ENCODE peak calls at places on chromosome 10, in six cellular contexts. One of them, this sample, is unnamed.

GRCh38 chr10:70728328-70728727 is 56.0 kb downstream of the ADAMTS14 start:
- DNase-seq in heart right ventricle: no peak
- DNase-seq in mesothelial cell of epicardium: no peak
- DNase-seq in GM12865: no peak
- DNase-seq in fibroblast of pulmonary artery: no peak
- DNase-seq in AG04449: no peak
- DNase-seq in this sample: no peak

GRCh38 chr10:84683550-84683949 is 355.2 kb downstream of the CCSER2 start:
- DNase-seq in heart right ventricle: no peak
- DNase-seq in fibroblast of pulmonary artery: no peak
- DNase-seq in mesothelial cell of epicardium: no peak
- DNase-seq in AG04449: no peak
- DNase-seq in GM12865: no peak
- DNase-seq in this sample: no peak

GRCh38 chr10:54063514-54063913 is 737.5 kb downstream of the PCDH15 start:
- DNase-seq in AG04449: no peak
- DNase-seq in mesothelial cell of epicardium: no peak
- DNase-seq in GM12865: no peak
- DNase-seq in fibroblast of pulmonary artery: no peak
- DNase-seq in heart right ventricle: no peak
- DNase-seq in this sample: no peak

GRCh38 chr10:2619472-2619871 is 447.9 kb upstream of the PFKP start:
- DNase-seq in GM12865: peak; percentile 9
- DNase-seq in mesothelial cell of epicardium: no peak
- DNase-seq in AG04449: no peak
- DNase-seq in heart right ventricle: no peak
- DNase-seq in fibroblast of pulmonary artery: no peak
- DNase-seq in this sample: no peak

GRCh38 chr10:753530-753929 is 64.1 kb upstream of the DIP2C start:
- DNase-seq in fibroblast of pulmonary artery: no peak
- DNase-seq in AG04449: no peak
- DNase-seq in heart right ventricle: no peak
- DNase-seq in mesothelial cell of epicardium: no peak
- DNase-seq in GM12865: no peak
- DNase-seq in this sample: no peak

GRCh38 chr10:79320785-79321493 is 26.3 kb upstream of the PPIF start:
- DNase-seq in AG04449: no peak
- DNase-seq in heart right ventricle: no peak
- DNase-seq in fibroblast of pulmonary artery: peak; percentile 83
- DNase-seq in GM12865: no peak
- DNase-seq in mesothelial cell of epicardium: no peak
- DNase-seq in this sample: peak; percentile 98

GRCh38 chr10:133079836-133080682 is 7.7 kb upstream of the ADGRA1 start:
- DNase-seq in AG04449: no peak
- DNase-seq in mesothelial cell of epicardium: no peak
- DNase-seq in GM12865: no peak
- DNase-seq in heart right ventricle: no peak
- DNase-seq in fibroblast of pulmonary artery: no peak
- DNase-seq in this sample: no peak

GRCh38 chr10:124592101-124592500 is 130.5 kb downstream of the LHPP start:
- DNase-seq in AG04449: no peak
- DNase-seq in mesothelial cell of epicardium: no peak
- DNase-seq in fibroblast of pulmonary artery: no peak
- DNase-seq in GM12865: no peak
- DNase-seq in heart right ventricle: no peak
- DNase-seq in this sample: no peak

GRCh38 chr10:9311702-9312499 is 1257.4 kb downstream of the GATA3 start:
- DNase-seq in fibroblast of pulmonary artery: no peak
- DNase-seq in mesothelial cell of epicardium: no peak
- DNase-seq in AG04449: no peak
- DNase-seq in GM12865: no peak
- DNase-seq in heart right ventricle: no peak
- DNase-seq in this sample: no peak

GRCh38 chr10:31062856-31063255 is 31.2 kb upstream of the ZNF438 start:
- DNase-seq in heart right ventricle: no peak
- DNase-seq in mesothelial cell of epicardium: no peak
- DNase-seq in AG04449: no peak
- DNase-seq in GM12865: no peak
- DNase-seq in fibroblast of pulmonary artery: peak; percentile 37
- DNase-seq in this sample: no peak

GRCh38 chr10:123408660-123409059 is 254.5 kb downstream of the BUB3 start:
- DNase-seq in fibroblast of pulmonary artery: no peak
- DNase-seq in GM12865: no peak
- DNase-seq in AG04449: no peak
- DNase-seq in mesothelial cell of epicardium: no peak
- DNase-seq in heart right ventricle: no peak
- DNase-seq in this sample: no peak

GRCh38 chr10:123854498-123854897 is 37.1 kb downstream of the CPXM2 start:
- DNase-seq in GM12865: no peak
- DNase-seq in fibroblast of pulmonary artery: no peak
- DNase-seq in mesothelial cell of epicardium: no peak
- DNase-seq in heart right ventricle: no peak
- DNase-seq in AG04449: no peak
- DNase-seq in this sample: no peak

GRCh38 chr10:69425513-69426298 is 9.0 kb upstream of the TACR2 start:
- DNase-seq in GM12865: no peak
- DNase-seq in fibroblast of pulmonary artery: no peak
- DNase-seq in mesothelial cell of epicardium: no peak
- DNase-seq in heart right ventricle: no peak
- DNase-seq in AG04449: no peak
- DNase-seq in this sample: no peak

GRCh38 chr10:72834183-72834825 is 59.2 kb upstream of the OIT3 start:
- DNase-seq in AG04449: peak; percentile 24
- DNase-seq in GM12865: peak; percentile 76
- DNase-seq in mesothelial cell of epicardium: peak; percentile 22
- DNase-seq in fibroblast of pulmonary artery: peak; percentile 89
- DNase-seq in heart right ventricle: peak; percentile 64
- DNase-seq in this sample: peak; percentile 59

GRCh38 chr10:6576326-6576725 is 3.8 kb downstream of the PRKCQ start:
- DNase-seq in heart right ventricle: no peak
- DNase-seq in AG04449: no peak
- DNase-seq in GM12865: no peak
- DNase-seq in fibroblast of pulmonary artery: no peak
- DNase-seq in mesothelial cell of epicardium: no peak
- DNase-seq in this sample: no peak

DNA sequence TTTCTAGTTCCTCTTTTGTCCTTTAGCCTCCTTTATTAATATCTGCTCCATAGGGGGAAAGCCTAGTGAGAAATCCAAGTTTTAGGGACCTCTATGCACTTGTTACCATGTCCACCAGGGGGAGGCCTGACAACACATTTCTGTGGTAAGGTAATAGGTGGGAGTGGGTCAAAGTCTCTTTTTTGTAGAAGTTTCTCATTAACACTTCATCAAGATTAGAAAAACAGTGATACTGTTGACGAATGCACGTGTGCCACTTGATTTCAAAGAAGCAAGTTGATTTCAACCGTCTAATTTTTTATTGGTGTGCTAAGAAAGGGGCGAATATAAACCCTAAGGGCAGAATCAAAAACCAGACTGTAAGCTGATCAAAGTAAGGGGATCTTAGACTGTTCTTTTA is 30.6 kb downstream of the CISD1 start:
- DNase-seq in GM12865: peak; percentile 62
- DNase-seq in AG04449: no peak
- DNase-seq in fibroblast of pulmonary artery: peak; percentile 72
- DNase-seq in mesothelial cell of epicardium: no peak
- DNase-seq in heart right ventricle: peak; percentile 56
- DNase-seq in this sample: peak; percentile 46
- TF ChIP-seq CTCF in GM12865: peak; percentile 70
- TF ChIP-seq CTCF in AG04449: peak; percentile 80
- TF ChIP-seq CTCF in fibroblast of pulmonary artery: peak; percentile 96
- TF ChIP-seq CTCF in mesothelial cell of epicardium: peak; percentile 86
- TF ChIP-seq CTCF in heart right ventricle: peak; percentile 84
- TF ChIP-seq CTCF in this sample: peak; percentile 93

DNA sequence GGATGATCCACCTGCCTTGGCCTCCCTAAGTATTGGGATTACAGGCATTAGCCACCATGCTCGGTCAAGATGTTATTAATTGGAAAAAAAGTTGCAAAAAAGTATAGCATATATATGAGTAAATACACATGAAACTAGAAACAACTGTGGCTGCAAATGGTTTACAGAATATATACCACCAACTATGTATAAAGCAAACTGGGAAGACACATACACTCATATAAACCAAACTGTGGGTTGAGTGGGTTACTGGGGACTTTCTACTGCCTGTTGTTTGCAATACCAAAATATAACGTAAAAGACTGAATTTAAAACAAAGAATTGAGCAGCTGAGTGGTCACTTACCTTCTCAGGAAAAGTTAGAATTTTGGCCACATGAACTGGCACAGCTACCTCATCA is 8.1 kb downstream of the POLR3A start:
- DNase-seq in GM12865: no peak
- DNase-seq in fibroblast of pulmonary artery: no peak
- DNase-seq in AG04449: no peak
- DNase-seq in mesothelial cell of epicardium: no peak
- DNase-seq in heart right ventricle: no peak
- DNase-seq in this sample: no peak
- TF ChIP-seq CTCF in GM12865: no peak
- TF ChIP-seq CTCF in fibroblast of pulmonary artery: no peak
- TF ChIP-seq CTCF in AG04449: no peak
- TF ChIP-seq CTCF in mesothelial cell of epicardium: no peak
- TF ChIP-seq CTCF in heart right ventricle: no peak
- TF ChIP-seq CTCF in this sample: no peak

GRCh38 chr10:48535416-48536225 is 69.3 kb downstream of the ARHGAP22 start:
- DNase-seq in GM12865: no peak
- DNase-seq in AG04449: no peak
- DNase-seq in mesothelial cell of epicardium: no peak
- DNase-seq in heart right ventricle: no peak
- DNase-seq in fibroblast of pulmonary artery: no peak
- DNase-seq in this sample: no peak
- TF ChIP-seq CTCF in GM12865: peak; percentile 4
- TF ChIP-seq CTCF in AG04449: no peak
- TF ChIP-seq CTCF in mesothelial cell of epicardium: no peak
- TF ChIP-seq CTCF in heart right ventricle: no peak
- TF ChIP-seq CTCF in fibroblast of pulmonary artery: no peak
- TF ChIP-seq CTCF in this sample: peak; percentile 33

GRCh38 chr10:93062499-93063216 is 2.1 kb downstream of the CYP26C1 start:
- DNase-seq in fibroblast of pulmonary artery: peak; percentile 56
- DNase-seq in heart right ventricle: no peak
- DNase-seq in AG04449: no peak
- DNase-seq in GM12865: peak; percentile 63
- DNase-seq in mesothelial cell of epicardium: no peak
- DNase-seq in this sample: no peak
- TF ChIP-seq CTCF in fibroblast of pulmonary artery: peak; percentile 11
- TF ChIP-seq CTCF in heart right ventricle: peak; percentile 53
- TF ChIP-seq CTCF in AG04449: peak; percentile 62
- TF ChIP-seq CTCF in GM12865: peak; percentile 58
- TF ChIP-seq CTCF in mesothelial cell of epicardium: peak; percentile 70
- TF ChIP-seq CTCF in this sample: peak; percentile 79

GRCh38 chr10:36172574-36172973 is 530.5 kb upstream of the FZD8 start:
- DNase-seq in heart right ventricle: no peak
- DNase-seq in fibroblast of pulmonary artery: peak; percentile 69
- DNase-seq in mesothelial cell of epicardium: no peak
- DNase-seq in AG04449: peak; percentile 26
- DNase-seq in GM12865: no peak
- DNase-seq in this sample: no peak

GRCh38 chr10:36173364-36173763 is 531.3 kb upstream of the FZD8 start:
- DNase-seq in GM12865: no peak
- DNase-seq in fibroblast of pulmonary artery: peak; percentile 66
- DNase-seq in heart right ventricle: peak; percentile 11
- DNase-seq in mesothelial cell of epicardium: no peak
- DNase-seq in AG04449: no peak
- DNase-seq in this sample: no peak

GRCh38 chr10:36170943-36171501 is 528.9 kb upstream of the FZD8 start:
- DNase-seq in GM12865: no peak
- DNase-seq in heart right ventricle: no peak
- DNase-seq in AG04449: no peak
- DNase-seq in mesothelial cell of epicardium: no peak
- DNase-seq in fibroblast of pulmonary artery: no peak
- DNase-seq in this sample: no peak

GRCh38 chr10:36171546-36171945 is 529.5 kb upstream of the FZD8 start:
- DNase-seq in mesothelial cell of epicardium: no peak
- DNase-seq in fibroblast of pulmonary artery: peak; percentile 21
- DNase-seq in GM12865: no peak
- DNase-seq in AG04449: no peak
- DNase-seq in heart right ventricle: no peak
- DNase-seq in this sample: no peak

DNA sequence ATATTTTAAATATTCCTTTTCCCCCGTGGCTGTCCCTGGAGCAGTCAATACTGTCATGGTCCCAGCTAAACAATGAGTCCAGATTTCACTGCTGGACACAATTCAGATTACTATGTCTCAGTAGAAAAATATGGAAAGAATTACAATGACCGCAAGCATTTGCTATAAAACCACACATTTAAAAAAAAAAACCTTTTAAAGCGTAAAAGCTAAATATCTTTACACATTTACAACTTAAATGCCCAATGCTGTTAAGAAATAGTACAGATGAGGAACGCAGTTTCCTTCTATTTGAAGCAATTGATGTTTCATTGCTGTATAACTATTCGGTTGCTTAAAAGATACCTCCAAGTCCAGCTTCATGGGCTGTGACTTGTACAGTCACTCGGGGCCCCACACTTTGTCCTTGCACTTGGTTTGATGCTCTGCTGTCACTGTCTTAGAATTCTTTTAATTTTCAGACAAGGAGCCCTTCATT is 530.0 kb upstream of the FZD8 start:
- DNase-seq in mesothelial cell of epicardium: no peak
- DNase-seq in heart right ventricle: no peak
- DNase-seq in GM12865: no peak
- DNase-seq in AG04449: peak; percentile 46
- DNase-seq in fibroblast of pulmonary artery: peak; percentile 77
- DNase-seq in this sample: peak; percentile 14
- TF ChIP-seq CTCF in mesothelial cell of epicardium: no peak
- TF ChIP-seq CTCF in heart right ventricle: no peak
- TF ChIP-seq CTCF in GM12865: no peak
- TF ChIP-seq CTCF in AG04449: no peak
- TF ChIP-seq CTCF in fibroblast of pulmonary artery: no peak
- TF ChIP-seq CTCF in this sample: no peak

This sample was measured in HFFc6.